ENCODE peak calls at places on chromosomes 13 and 19, in four cellular contexts. K is aorta, J is suprapubic skin, F is endothelial cell of umbilical vein. M is an unnamed sample. For H3K36me3, the result is how much of the 10 kb centered on the place peaks cover.

GRCh38 chr13:97285221-97285955 is 63.3 kb downstream of the MBNL2 start:
- DNase-seq in K (no peak), J (no peak), F (peak), M (no peak)

GRCh38 chr19:13234518-13234917 is 84.3 kb downstream of the IER2 start:
- DNase-seq in J (no peak), K (peak), F (no peak), M (peak)

GRCh38 chr19:11209892-11210655 is 12.7 kb upstream of the KANK2 start:
- DNase-seq in F (no peak), J (no peak), K (no peak), M (no peak)

GRCh38 chr13:33518442-33518841 is 232.9 kb upstream of the STARD13 start:
- DNase-seq in F (no peak), J (no peak), K (no peak), M (no peak)

GRCh38 chr19:13055213-13056051 is 47.2 kb downstream of the LYL1 start:
- DNase-seq in F (peak), K (peak), J (peak), M (no peak)

GRCh38 chr19:15475611-15476010 is 3.7 kb downstream of the PGLYRP2 start:
- DNase-seq in K (no peak), F (no peak), J (no peak), M (no peak)

GRCh38 chr13:85386424-85386823 is 412.8 kb downstream of the SLITRK6 start:
- DNase-seq in K (no peak), J (no peak), F (no peak), M (no peak)

GRCh38 chr13:87622921-87623320 is 48.2 kb upstream of the SLITRK5 start:
- DNase-seq in F (no peak), J (no peak), K (no peak), M (no peak)

GRCh38 chr13:27349458-27349857 is 75.0 kb upstream of the GTF3A start:
- DNase-seq in K (no peak), F (no peak), J (no peak), M (no peak)

GRCh38 chr13:24119593-24120508 is 40.7 kb upstream of the SPATA13 start:
- DNase-seq in K (no peak), J (no peak), F (peak), M (no peak)

GRCh38 chr13:40682449-40683240 is 16.2 kb upstream of the FOXO1 start:
- DNase-seq in J (no peak), F (peak), K (no peak), M (no peak)

GRCh38 chr13:51136276-51136980 is 25.4 kb upstream of the C13orf42 start:
- DNase-seq in J (no peak), K (no peak), F (no peak), M (no peak)

GRCh38 chr13:31898383-31899071 is 133.0 kb upstream of the FRY start:
- DNase-seq in K (no peak), F (no peak), J (no peak), M (no peak)

GRCh38 chr19:29202281-29202680 is 10.7 kb downstream of the UQCRFS1 start:
- DNase-seq in J (no peak), K (no peak), F (no peak), M (no peak)

GRCh38 chr13:106099765-106100164 is 435.7 kb downstream of the EFNB2 start:
- DNase-seq in F (no peak), J (no peak), K (no peak), M (peak)

GRCh38 chr13:112071011-112071901 is 4.3 kb downstream of the SOX1 start:
- DNase-seq in F (no peak), K (no peak), J (no peak), M (no peak)

GRCh38 chr13:44955421-44955820 is 33.9 kb downstream of the NUFIP1 start:
- DNase-seq in F (no peak), J (no peak), K (no peak), M (no peak)

GRCh38 chr13:21242236-21242635 is 65.8 kb downstream of the MRPL57 start:
- DNase-seq in F (no peak), K (no peak), J (no peak), M (no peak)

GRCh38 chr13:95915102-95915501 is 138.1 kb downstream of the UGGT2 start:
- DNase-seq in K (no peak), F (no peak), J (no peak), M (no peak)

GRCh38 chr19:13817615-13818371 is 22.6 kb downstream of the ZSWIM4 start:
- DNase-seq in F (no peak), K (no peak), J (no peak), M (peak)

GRCh38 chr19:16262618-16263017 is 62.0 kb upstream of the KLF2 start:
- DNase-seq in F (peak), K (no peak), J (no peak), M (peak)

DNA sequence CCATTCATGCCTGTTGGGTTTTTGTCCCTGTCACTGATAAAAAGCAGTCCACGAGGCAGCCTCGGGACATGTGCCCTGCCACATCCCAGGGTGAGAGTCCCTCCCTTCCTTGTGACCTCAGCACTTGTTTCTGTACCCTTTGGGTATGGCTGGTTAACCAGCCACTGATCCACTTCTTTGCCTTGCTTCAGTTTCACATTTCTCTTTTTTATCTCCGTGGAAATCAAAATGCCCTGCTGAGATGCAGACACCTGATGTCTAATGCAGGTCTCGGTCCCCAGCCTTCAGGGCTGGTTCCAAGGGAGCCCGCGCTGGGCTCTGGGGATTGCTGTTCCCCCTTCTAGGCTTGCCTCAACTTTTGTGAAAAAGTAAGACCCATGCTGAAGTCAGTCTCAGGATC is 107.5 kb downstream of the ZNF536 start:
- DNase-seq in J (no peak), F (no peak), K (no peak), M (no peak)
- H3K4me3 ChIP-seq in J (no peak), F (no peak), K (no peak), M (no peak)

DNA sequence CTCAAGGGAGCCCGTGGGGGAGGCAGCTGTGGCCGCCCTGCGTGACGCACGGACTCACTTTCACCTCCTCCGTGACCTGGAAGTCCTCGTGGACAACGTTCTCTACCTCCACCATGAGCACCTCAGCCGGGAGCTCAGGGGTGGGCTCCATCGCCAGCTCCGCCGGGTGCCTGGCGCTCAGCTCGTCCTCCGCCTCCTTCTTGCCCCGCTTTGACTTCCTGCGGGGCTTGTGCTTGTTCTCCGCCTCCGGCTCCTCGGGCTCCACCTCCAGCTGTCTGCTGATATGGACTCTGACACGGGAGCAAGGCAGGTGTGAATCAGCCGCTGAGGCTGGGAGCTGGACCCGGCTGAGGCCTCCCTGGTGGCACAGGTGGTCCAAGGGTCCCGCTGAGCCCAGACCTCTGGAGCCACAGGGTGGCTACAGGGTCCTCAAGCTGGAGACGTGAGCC is 8.2 kb downstream of the LONP1 start:
- DNase-seq in J (no peak), K (no peak), F (no peak), M (no peak)
- H3K36me3 ChIP-seq in J (half or more), K (under half), F (under half), M (under half)

GRCh38 chr13:74289861-74290260 is 155.7 kb upstream of the KLF12 start:
- DNase-seq in K (no peak), J (no peak), F (no peak), M (no peak)
- H3K4me3 ChIP-seq in K (peak), J (no peak), F (no peak), M (no peak)

GRCh38 chr19:40363128-40363527 is 14.6 kb downstream of the PLD3 start:
- DNase-seq in J (no peak), F (no peak), K (no peak), M (no peak)
- H3K36me3 ChIP-seq in J (under half), F (under half), K (under half), M (under half)

GRCh38 chr13:28425796-28426195 is 69.1 kb downstream of the FLT1 start:
- DNase-seq in K (no peak), J (no peak), F (no peak), M (no peak)

GRCh38 chr13:28434934-28435333 is 60.0 kb downstream of the FLT1 start:
- DNase-seq in F (no peak), J (no peak), K (no peak), M (no peak)

GRCh38 chr13:28429096-28429495 is 65.8 kb downstream of the FLT1 start:
- DNase-seq in J (no peak), K (no peak), F (no peak), M (no peak)

GRCh38 chr13:28429685-28430290 is 65.1 kb downstream of the FLT1 start:
- DNase-seq in F (no peak), J (no peak), K (no peak), M (no peak)
- H3K4me3 ChIP-seq in F (no peak), J (no peak), K (no peak), M (no peak)